ENCODE peak calls at places on chromosomes 1 and 21, in six cellular contexts. One of them, this sample, is unnamed.

GRCh38 chr1:155117610-155118009 is 10.1 kb upstream of the EFNA1 start:
- DNase-seq in fibroblast of lung: no peak
- DNase-seq in substantia nigra: no peak
- DNase-seq in body of pancreas: no peak
- DNase-seq in K562: no peak
- DNase-seq in neural progenitor cell: no peak
- DNase-seq in this sample: no peak

GRCh38 chr1:100188617-100189016 is 10.6 kb upstream of the LRRC39 start:
- DNase-seq in neural progenitor cell: no peak
- DNase-seq in fibroblast of lung: peak; percentile 81
- DNase-seq in K562: no peak
- DNase-seq in body of pancreas: no peak
- DNase-seq in substantia nigra: peak; percentile 8
- DNase-seq in this sample: no peak

GRCh38 chr1:3093928-3094626 is 25.1 kb downstream of the PRDM16 start:
- DNase-seq in fibroblast of lung: no peak
- DNase-seq in neural progenitor cell: no peak
- DNase-seq in K562: no peak
- DNase-seq in substantia nigra: no peak
- DNase-seq in body of pancreas: peak; percentile 34
- DNase-seq in this sample: no peak

GRCh38 chr1:210587547-210587946 is 258.8 kb downstream of the HHAT start:
- DNase-seq in K562: no peak
- DNase-seq in body of pancreas: no peak
- DNase-seq in neural progenitor cell: no peak
- DNase-seq in substantia nigra: no peak
- DNase-seq in fibroblast of lung: peak; percentile 15
- DNase-seq in this sample: no peak

GRCh38 chr1:156623946-156624813 is 5.0 kb downstream of the HAPLN2 start:
- DNase-seq in neural progenitor cell: peak; percentile 89
- DNase-seq in substantia nigra: peak; percentile 51
- DNase-seq in K562: peak; percentile 91
- DNase-seq in body of pancreas: no peak
- DNase-seq in fibroblast of lung: peak; percentile 37
- DNase-seq in this sample: no peak

GRCh38 chr21:46555678-46556077 is 49.2 kb downstream of the S100B start:
- DNase-seq in substantia nigra: no peak
- DNase-seq in neural progenitor cell: no peak
- DNase-seq in fibroblast of lung: no peak
- DNase-seq in K562: no peak
- DNase-seq in body of pancreas: no peak
- DNase-seq in this sample: no peak

GRCh38 chr1:205168291-205168690 is 43.2 kb downstream of the DSTYK start:
- DNase-seq in substantia nigra: no peak
- DNase-seq in neural progenitor cell: no peak
- DNase-seq in K562: no peak
- DNase-seq in fibroblast of lung: no peak
- DNase-seq in body of pancreas: no peak
- DNase-seq in this sample: no peak

GRCh38 chr1:119531606-119532323 is 24.8 kb downstream of the HSD3B1 start:
- DNase-seq in body of pancreas: no peak
- DNase-seq in K562: no peak
- DNase-seq in fibroblast of lung: no peak
- DNase-seq in substantia nigra: no peak
- DNase-seq in neural progenitor cell: no peak
- DNase-seq in this sample: no peak

GRCh38 chr1:77543822-77544448 is 138.5 kb downstream of the ZZZ3 start:
- DNase-seq in body of pancreas: no peak
- DNase-seq in neural progenitor cell: no peak
- DNase-seq in fibroblast of lung: no peak
- DNase-seq in K562: no peak
- DNase-seq in substantia nigra: no peak
- DNase-seq in this sample: no peak

GRCh38 chr1:234406871-234407270 is 33.6 kb downstream of the COA6 start:
- DNase-seq in K562: no peak
- DNase-seq in body of pancreas: no peak
- DNase-seq in neural progenitor cell: no peak
- DNase-seq in substantia nigra: no peak
- DNase-seq in fibroblast of lung: no peak
- DNase-seq in this sample: no peak

GRCh38 chr1:235448616-235449015 is 55.6 kb downstream of the B3GALNT2 start:
- DNase-seq in fibroblast of lung: no peak
- DNase-seq in body of pancreas: no peak
- DNase-seq in K562: no peak
- DNase-seq in neural progenitor cell: no peak
- DNase-seq in substantia nigra: no peak
- DNase-seq in this sample: no peak

GRCh38 chr1:202305168-202305567 is 36.6 kb downstream of the UBE2T start:
- DNase-seq in body of pancreas: no peak
- DNase-seq in K562: no peak
- DNase-seq in fibroblast of lung: no peak
- DNase-seq in neural progenitor cell: no peak
- DNase-seq in substantia nigra: no peak
- DNase-seq in this sample: no peak

GRCh38 chr1:183039985-183040447 is 16.8 kb downstream of the LAMC1 start:
- DNase-seq in neural progenitor cell: no peak
- DNase-seq in substantia nigra: no peak
- DNase-seq in fibroblast of lung: peak; percentile 81
- DNase-seq in K562: no peak
- DNase-seq in body of pancreas: no peak
- DNase-seq in this sample: no peak

GRCh38 chr1:100455478-100456072 is 82.4 kb upstream of the GPR88 start:
- DNase-seq in fibroblast of lung: peak; percentile 30
- DNase-seq in body of pancreas: no peak
- DNase-seq in neural progenitor cell: no peak
- DNase-seq in K562: no peak
- DNase-seq in substantia nigra: no peak
- DNase-seq in this sample: no peak

GRCh38 chr1:213131851-213132655 is 81.0 kb downstream of the RPS6KC1 start:
- DNase-seq in neural progenitor cell: no peak
- DNase-seq in substantia nigra: no peak
- DNase-seq in K562: no peak
- DNase-seq in fibroblast of lung: peak; percentile 22
- DNase-seq in body of pancreas: no peak
- DNase-seq in this sample: no peak

GRCh38 chr1:24503003-24503751 is 541 bp downstream of the RCAN3 start:
- DNase-seq in neural progenitor cell: peak; percentile 42
- DNase-seq in K562: no peak
- DNase-seq in body of pancreas: peak; percentile 32
- DNase-seq in fibroblast of lung: no peak
- DNase-seq in substantia nigra: no peak
- DNase-seq in this sample: no peak

GRCh38 chr1:24502168-24503002 is at the start of gene RCAN3:
- DNase-seq in body of pancreas: peak; percentile 88
- DNase-seq in substantia nigra: peak; percentile 74
- DNase-seq in fibroblast of lung: peak; percentile 70
- DNase-seq in K562: peak; percentile 95
- DNase-seq in neural progenitor cell: peak; percentile 94
- DNase-seq in this sample: peak; percentile 50

GRCh38 chr1:24501371-24502167 is 1.1 kb upstream of the RCAN3 start:
- DNase-seq in neural progenitor cell: no peak
- DNase-seq in substantia nigra: no peak
- DNase-seq in fibroblast of lung: no peak
- DNase-seq in body of pancreas: no peak
- DNase-seq in K562: peak; percentile 67
- DNase-seq in this sample: no peak

GRCh38 chr1:24500448-24501048 is 2.1 kb upstream of the RCAN3 start:
- DNase-seq in K562: no peak
- DNase-seq in fibroblast of lung: no peak
- DNase-seq in body of pancreas: no peak
- DNase-seq in neural progenitor cell: no peak
- DNase-seq in substantia nigra: no peak
- DNase-seq in this sample: no peak

DNA sequence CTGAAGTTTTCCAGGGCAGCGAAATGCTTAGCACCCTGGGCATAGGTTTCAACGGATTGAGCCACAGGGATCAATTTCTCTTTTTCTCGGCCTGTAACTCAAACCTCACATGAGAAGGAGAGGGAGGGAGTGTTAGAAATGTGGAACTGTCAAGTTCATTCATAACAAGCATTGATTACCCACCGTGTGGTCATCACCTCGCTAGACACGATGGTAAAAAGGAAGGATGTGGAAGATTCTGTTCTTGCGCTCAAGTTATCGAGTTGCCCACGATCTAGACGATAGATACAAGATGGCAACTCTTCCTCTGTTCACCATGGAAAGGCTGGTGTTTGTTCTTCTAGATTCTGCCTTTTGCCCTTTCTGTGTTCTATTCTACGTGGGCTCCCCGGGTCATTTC is 4.0 kb upstream of the RCAN3 start:
- DNase-seq in fibroblast of lung: no peak
- DNase-seq in neural progenitor cell: no peak
- DNase-seq in substantia nigra: no peak
- DNase-seq in body of pancreas: no peak
- DNase-seq in K562: no peak
- DNase-seq in this sample: no peak
- H3K27ac ChIP-seq in fibroblast of lung: no peak overlapping the region
- H3K27ac ChIP-seq in neural progenitor cell: no peak overlapping the region
- H3K27ac ChIP-seq in substantia nigra: no peak overlapping the region
- H3K27ac ChIP-seq in body of pancreas: no peak overlapping the region
- H3K27ac ChIP-seq in K562: no peak overlapping the region
- H3K27ac ChIP-seq in this sample: no peak overlapping the region

GRCh38 chr1:65830306-65830705 is 37.6 kb downstream of the PDE4B start:
- DNase-seq in substantia nigra: no peak
- DNase-seq in fibroblast of lung: no peak
- DNase-seq in body of pancreas: no peak
- DNase-seq in neural progenitor cell: no peak
- DNase-seq in K562: no peak
- DNase-seq in this sample: no peak

GRCh38 chr1:65825736-65826135 is 33.0 kb downstream of the PDE4B start:
- DNase-seq in fibroblast of lung: peak; percentile 85
- DNase-seq in K562: no peak
- DNase-seq in body of pancreas: no peak
- DNase-seq in neural progenitor cell: no peak
- DNase-seq in substantia nigra: no peak
- DNase-seq in this sample: no peak

GRCh38 chr1:65832296-65832695 is 39.6 kb downstream of the PDE4B start:
- DNase-seq in K562: no peak
- DNase-seq in body of pancreas: no peak
- DNase-seq in neural progenitor cell: no peak
- DNase-seq in fibroblast of lung: peak; percentile 39
- DNase-seq in substantia nigra: no peak
- DNase-seq in this sample: no peak

GRCh38 chr1:65824103-65824502 is 31.4 kb downstream of the PDE4B start:
- DNase-seq in K562: no peak
- DNase-seq in neural progenitor cell: no peak
- DNase-seq in substantia nigra: no peak
- DNase-seq in fibroblast of lung: no peak
- DNase-seq in body of pancreas: no peak
- DNase-seq in this sample: no peak

DNA sequence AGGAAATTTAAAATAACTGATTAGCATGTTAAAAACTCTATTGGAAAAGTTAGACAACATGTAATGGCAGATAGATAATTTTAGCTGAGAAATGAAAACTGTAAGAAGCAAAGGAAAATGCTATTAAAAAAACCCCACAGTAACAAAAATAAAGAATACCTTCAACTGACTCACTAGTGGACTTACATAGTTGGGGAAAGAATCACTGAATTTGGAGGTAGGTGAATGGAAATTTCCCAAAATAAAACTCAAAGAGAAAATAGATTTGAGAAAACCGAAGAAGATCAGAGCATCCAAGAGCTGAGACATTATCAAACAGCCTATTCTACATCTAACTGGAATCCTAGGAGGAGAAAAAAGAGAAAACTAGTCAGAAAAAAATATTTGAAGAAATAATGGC is 34.7 kb downstream of the PDE4B start:
- DNase-seq in neural progenitor cell: no peak
- DNase-seq in fibroblast of lung: no peak
- DNase-seq in body of pancreas: no peak
- DNase-seq in substantia nigra: no peak
- DNase-seq in K562: no peak
- DNase-seq in this sample: no peak
- H3K27ac ChIP-seq in neural progenitor cell: no peak overlapping the region
- H3K27ac ChIP-seq in fibroblast of lung: no peak overlapping the region
- H3K27ac ChIP-seq in body of pancreas: no peak overlapping the region
- H3K27ac ChIP-seq in substantia nigra: no peak overlapping the region
- H3K27ac ChIP-seq in K562: no peak overlapping the region
- H3K27ac ChIP-seq in this sample: no peak overlapping the region

GRCh38 chr1:226708967-226709396 is 30.1 kb downstream of the ITPKB start:
- DNase-seq in neural progenitor cell: no peak
- DNase-seq in body of pancreas: no peak
- DNase-seq in K562: no peak
- DNase-seq in substantia nigra: no peak
- DNase-seq in fibroblast of lung: peak; percentile 32
- DNase-seq in this sample: no peak

GRCh38 chr1:226709942-226710341 is 29.1 kb downstream of the ITPKB start:
- DNase-seq in fibroblast of lung: no peak
- DNase-seq in neural progenitor cell: no peak
- DNase-seq in substantia nigra: no peak
- DNase-seq in body of pancreas: no peak
- DNase-seq in K562: no peak
- DNase-seq in this sample: no peak

GRCh38 chr1:226711976-226712778 is 26.9 kb downstream of the ITPKB start:
- DNase-seq in substantia nigra: no peak
- DNase-seq in neural progenitor cell: no peak
- DNase-seq in K562: no peak
- DNase-seq in body of pancreas: no peak
- DNase-seq in fibroblast of lung: no peak
- DNase-seq in this sample: no peak

GRCh38 chr1:226708342-226708780 is 30.7 kb downstream of the ITPKB start:
- DNase-seq in body of pancreas: no peak
- DNase-seq in K562: no peak
- DNase-seq in fibroblast of lung: peak; percentile 73
- DNase-seq in neural progenitor cell: peak; percentile 37
- DNase-seq in substantia nigra: no peak
- DNase-seq in this sample: no peak

GRCh38 chr1:226710501-226710900 is 28.6 kb downstream of the ITPKB start:
- DNase-seq in neural progenitor cell: no peak
- DNase-seq in fibroblast of lung: no peak
- DNase-seq in body of pancreas: no peak
- DNase-seq in substantia nigra: no peak
- DNase-seq in K562: no peak
- DNase-seq in this sample: no peak
- H3K27ac ChIP-seq in neural progenitor cell: no peak overlapping the region
- H3K27ac ChIP-seq in fibroblast of lung: no peak overlapping the region
- H3K27ac ChIP-seq in body of pancreas: no peak overlapping the region
- H3K27ac ChIP-seq in substantia nigra: peak overlapping the region; percentile 91
- H3K27ac ChIP-seq in K562: no peak overlapping the region
- H3K27ac ChIP-seq in this sample: no peak overlapping the region

GRCh38 chr1:165497444-165498013 is 46.3 kb upstream of the LRRC52 start:
- DNase-seq in substantia nigra: no peak
- DNase-seq in fibroblast of lung: no peak
- DNase-seq in neural progenitor cell: no peak
- DNase-seq in body of pancreas: no peak
- DNase-seq in K562: no peak
- DNase-seq in this sample: no peak

GRCh38 chr1:165495811-165496143 is 48.0 kb upstream of the LRRC52 start:
- DNase-seq in substantia nigra: no peak
- DNase-seq in body of pancreas: no peak
- DNase-seq in K562: no peak
- DNase-seq in fibroblast of lung: no peak
- DNase-seq in neural progenitor cell: no peak
- DNase-seq in this sample: no peak

GRCh38 chr1:165494949-165495810 is 48.6 kb upstream of the LRRC52 start:
- DNase-seq in K562: no peak
- DNase-seq in fibroblast of lung: no peak
- DNase-seq in neural progenitor cell: no peak
- DNase-seq in body of pancreas: no peak
- DNase-seq in substantia nigra: no peak
- DNase-seq in this sample: no peak

GRCh38 chr1:165492845-165493244 is 47.9 kb upstream of the RXRG start:
- DNase-seq in substantia nigra: no peak
- DNase-seq in neural progenitor cell: no peak
- DNase-seq in fibroblast of lung: no peak
- DNase-seq in K562: no peak
- DNase-seq in body of pancreas: no peak
- DNase-seq in this sample: no peak

GRCh38 chr1:165496493-165496892 is 47.3 kb upstream of the LRRC52 start:
- DNase-seq in body of pancreas: no peak
- DNase-seq in neural progenitor cell: no peak
- DNase-seq in K562: no peak
- DNase-seq in substantia nigra: no peak
- DNase-seq in fibroblast of lung: no peak
- DNase-seq in this sample: no peak
- H3K27ac ChIP-seq in body of pancreas: no peak overlapping the region
- H3K27ac ChIP-seq in neural progenitor cell: no peak overlapping the region
- H3K27ac ChIP-seq in K562: no peak overlapping the region
- H3K27ac ChIP-seq in substantia nigra: no peak overlapping the region
- H3K27ac ChIP-seq in fibroblast of lung: no peak overlapping the region
- H3K27ac ChIP-seq in this sample: no peak overlapping the region